ENCODE peak calls at places on chromosome 19, in seven cellular contexts. A is choroid plexus epithelial cell, X is left lung, W is cardiac fibroblast, F is glutamatergic neuron, I is spleen, C is psoas muscle. L is an unnamed sample.

GRCh38 chr19:28294395-28294794 is 918.6 kb downstream of the UQCRFS1 start:
- DNase-seq in C (no peak), A (peak; percentile 63), X (no peak), I (no peak), F (no peak), W (peak; percentile 61), L (no peak)

GRCh38 chr19:2544576-2545415 is 68.9 kb downstream of the GADD45B start:
- DNase-seq in C (no peak), W (no peak), I (peak; percentile 56), A (no peak), F (no peak), X (peak; percentile 45), L (peak; percentile 63)

GRCh38 chr19:42412223-42412622 is 15.0 kb downstream of the LIPE start:
- DNase-seq in A (no peak), C (peak; percentile 64), F (peak; percentile 61), I (no peak), W (no peak), X (peak; percentile 37), L (no peak)

GRCh38 chr19:18392936-18393335 is 4.5 kb downstream of the LRRC25 start:
- DNase-seq in I (no peak), F (no peak), W (no peak), A (no peak), X (no peak), C (no peak), L (no peak)

GRCh38 chr19:38739440-38740251 is 4.6 kb downstream of the CAPN12 start:
- DNase-seq in W (no peak), I (peak; percentile 73), F (no peak), A (no peak), C (no peak), X (peak; percentile 76), L (no peak)

GRCh38 chr19:41541990-41542584 is 33.9 kb upstream of the CEACAM21 start:
- DNase-seq in I (peak; percentile 92), W (peak; percentile 59), X (peak; percentile 89), A (peak; percentile 31), F (peak; percentile 66), C (no peak), L (peak; percentile 56)

GRCh38 chr19:39038098-39038497 is 5.7 kb upstream of the FBXO27 start:
- DNase-seq in I (no peak), X (no peak), A (peak; percentile 71), C (no peak), W (peak; percentile 54), F (peak; percentile 32), L (no peak)

GRCh38 chr19:42115219-42115618 is 17.0 kb downstream of the POU2F2 start:
- DNase-seq in A (peak; percentile 62), I (no peak), C (no peak), W (no peak), F (no peak), X (no peak), L (no peak)

GRCh38 chr19:16609511-16609910 is 18.5 kb downstream of the MED26 start:
- DNase-seq in A (no peak), W (no peak), I (no peak), X (no peak), F (no peak), C (no peak), L (no peak)

DNA sequence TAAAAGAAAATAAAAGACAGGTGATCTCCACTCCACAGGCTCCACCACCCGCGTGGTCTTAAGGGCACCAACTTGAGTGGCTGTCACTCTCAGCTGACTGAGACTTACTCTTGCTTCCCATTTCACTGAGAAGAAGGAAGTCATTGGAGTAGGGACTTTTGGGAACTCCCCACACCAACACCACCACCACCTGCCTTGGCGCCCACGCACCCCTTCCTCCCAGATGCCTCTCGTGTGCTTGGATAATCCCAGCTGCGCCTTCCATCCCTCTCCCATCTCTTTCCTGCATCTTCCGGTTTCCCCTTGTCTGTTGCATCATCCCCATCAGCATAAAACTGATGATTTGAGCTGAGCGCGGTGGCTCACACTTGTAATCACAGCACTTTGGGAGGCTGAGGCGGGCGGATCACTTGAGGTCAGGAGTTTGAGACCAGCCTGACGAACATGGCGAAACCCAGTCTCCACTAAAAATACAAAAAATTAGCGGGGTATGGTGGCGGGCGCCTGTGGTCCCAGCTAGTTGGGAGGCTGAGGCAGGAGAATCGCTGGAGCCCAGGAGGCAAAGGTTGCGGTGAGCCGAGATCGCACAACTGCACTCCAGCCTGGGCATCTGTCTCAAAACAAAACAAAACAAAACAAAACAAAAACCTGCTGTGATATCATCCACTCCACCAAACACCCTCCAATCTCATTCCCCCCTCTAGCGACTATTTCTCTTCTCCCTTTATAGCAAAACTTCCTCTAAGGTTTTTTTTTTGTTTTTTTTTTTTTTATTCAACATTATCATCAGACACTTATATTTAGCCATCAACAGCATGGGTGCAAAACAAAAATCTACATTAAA is 25.5 kb downstream of the AP2S1 start:
- DNase-seq in X (no peak), C (no peak), I (peak; percentile 75), W (no peak), F (no peak), A (peak; percentile 44), L (no peak)
- TF ChIP-seq CTCF in X (no peak), C (no peak), I (peak; percentile 17), W (no peak), F (no peak), A (peak; percentile 3), L (no peak)

GRCh38 chr19:4609878-4610511 is 29.3 kb upstream of the TNFAIP8L1 start:
- DNase-seq in W (no peak), F (peak; percentile 54), X (peak; percentile 84), A (no peak), I (peak; percentile 70), C (no peak), L (no peak)

GRCh38 chr19:4618019-4618418 is 21.3 kb upstream of the TNFAIP8L1 start:
- DNase-seq in A (no peak), C (no peak), X (no peak), W (no peak), F (no peak), I (no peak), L (no peak)

GRCh38 chr19:4613258-4613751 is 26.0 kb upstream of the TNFAIP8L1 start:
- DNase-seq in A (no peak), C (no peak), X (no peak), F (no peak), I (no peak), W (no peak), L (no peak)
- TF ChIP-seq CTCF in A (no peak), C (no peak), X (no peak), F (no peak), I (no peak), W (no peak), L (no peak)

GRCh38 chr19:1467512-1468273 is 11.3 kb downstream of the C19orf25 start:
- DNase-seq in F (peak; percentile 56), C (peak; percentile 51), I (no peak), W (no peak), X (peak; percentile 74), A (no peak), L (no peak)

GRCh38 chr19:1467228-1467511 is 11.8 kb downstream of the C19orf25 start:
- DNase-seq in C (peak; percentile 51), F (no peak), W (no peak), A (no peak), X (no peak), I (peak; percentile 67), L (no peak)

GRCh38 chr19:1466461-1467227 is 12.4 kb downstream of the C19orf25 start:
- DNase-seq in F (no peak), I (no peak), A (no peak), W (no peak), X (peak; percentile 47), C (peak; percentile 52), L (no peak)

GRCh38 chr19:1465191-1466016 is 13.6 kb downstream of the C19orf25 start:
- DNase-seq in A (peak; percentile 52), C (peak; percentile 73), I (peak; percentile 82), W (peak; percentile 51), F (peak; percentile 75), X (peak; percentile 85), L (no peak)

GRCh38 chr19:1466018-1466460 is 13.0 kb downstream of the C19orf25 start:
- DNase-seq in W (no peak), A (no peak), F (no peak), C (peak; percentile 48), I (peak; percentile 65), X (no peak), L (no peak)
- TF ChIP-seq CTCF in W (no peak), A (no peak), F (no peak), C (no peak), I (no peak), X (no peak), L (no peak)

DNA sequence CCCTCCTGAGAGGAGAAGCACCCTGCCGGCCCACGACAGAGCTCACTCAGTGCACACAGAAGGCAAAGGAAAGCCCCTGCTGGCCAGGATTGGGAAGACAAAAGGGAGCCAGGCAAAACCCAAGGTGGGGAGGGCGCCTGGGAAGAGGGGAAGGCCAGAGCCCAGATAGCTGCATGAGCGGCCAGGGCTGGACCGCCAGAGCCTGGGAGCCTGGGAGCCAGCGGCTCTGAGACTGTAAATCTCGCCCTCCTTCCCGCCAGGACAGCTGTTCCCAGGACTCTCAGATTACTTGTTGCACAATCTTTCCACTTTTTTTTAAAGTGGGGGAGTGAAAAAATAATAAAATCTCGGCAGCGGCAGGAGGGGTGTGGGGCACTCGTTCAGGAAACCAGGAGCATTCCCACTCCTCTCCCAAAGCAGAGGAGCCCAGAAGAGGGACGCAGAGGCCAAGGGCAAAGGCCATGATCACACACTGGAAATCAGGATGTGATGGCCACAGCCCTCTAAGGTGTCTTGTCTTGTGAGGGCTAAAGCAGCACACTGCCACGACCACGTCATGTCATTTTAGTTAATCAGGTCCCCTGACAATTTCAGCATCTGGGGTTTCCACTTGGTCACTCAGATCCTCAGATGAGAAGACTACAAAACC is 19.6 kb upstream of the EPHX3 start:
- DNase-seq in C (peak; percentile 95), F (peak; percentile 74), W (peak; percentile 95), I (no peak), A (peak; percentile 97), X (no peak), L (no peak)
- TF ChIP-seq CTCF in C (peak; percentile 54), F (peak; percentile 53), W (peak; percentile 76), I (no peak), A (peak; percentile 70), X (peak; percentile 30), L (no peak)